ENCODE peak calls at places on chromosomes 5 and 9, in six cellular contexts. One of them, this sample, is unnamed. For H3K4me1, the result is how much of the 10 kb centered on the place peaks cover.

GRCh38 chr9:6305954-6306563 is 22.1 kb upstream of the TPD52L3 start:
- DNase-seq in ovary: no peak
- DNase-seq in mesenchymal stem cell: peak
- DNase-seq in PC-3: peak
- DNase-seq in RWPE2: no peak
- DNase-seq in ascending aorta: no peak
- DNase-seq in this sample: no peak

GRCh38 chr5:134534726-134535110 is 9.2 kb downstream of the JADE2 start:
- DNase-seq in PC-3: no peak
- DNase-seq in ovary: no peak
- DNase-seq in RWPE2: no peak
- DNase-seq in mesenchymal stem cell: no peak
- DNase-seq in ascending aorta: no peak
- DNase-seq in this sample: no peak

GRCh38 chr9:134631881-134632280 is 9.7 kb upstream of the COL5A1 start:
- DNase-seq in mesenchymal stem cell: no peak
- DNase-seq in RWPE2: no peak
- DNase-seq in ovary: peak
- DNase-seq in ascending aorta: peak
- DNase-seq in PC-3: no peak
- DNase-seq in this sample: no peak

GRCh38 chr5:142864293-142865260 is 94.4 kb downstream of the ARHGAP26 start:
- DNase-seq in PC-3: no peak
- DNase-seq in mesenchymal stem cell: no peak
- DNase-seq in RWPE2: no peak
- DNase-seq in ovary: no peak
- DNase-seq in ascending aorta: no peak
- DNase-seq in this sample: no peak

GRCh38 chr5:3428355-3428754 is 167.3 kb upstream of the IRX1 start:
- DNase-seq in mesenchymal stem cell: no peak
- DNase-seq in RWPE2: no peak
- DNase-seq in ascending aorta: no peak
- DNase-seq in PC-3: no peak
- DNase-seq in ovary: no peak
- DNase-seq in this sample: no peak

GRCh38 chr9:88922091-88922490 is 69.2 kb upstream of the S1PR3 start:
- DNase-seq in ovary: no peak
- DNase-seq in RWPE2: no peak
- DNase-seq in ascending aorta: no peak
- DNase-seq in mesenchymal stem cell: no peak
- DNase-seq in PC-3: no peak
- DNase-seq in this sample: no peak

GRCh38 chr5:160555836-160556660 is 134.4 kb downstream of the PTTG1 start:
- DNase-seq in PC-3: no peak
- DNase-seq in ascending aorta: no peak
- DNase-seq in RWPE2: no peak
- DNase-seq in ovary: no peak
- DNase-seq in mesenchymal stem cell: no peak
- DNase-seq in this sample: no peak

GRCh38 chr5:1734908-1735289 is 64.7 kb downstream of the MRPL36 start:
- DNase-seq in mesenchymal stem cell: no peak
- DNase-seq in RWPE2: no peak
- DNase-seq in ascending aorta: no peak
- DNase-seq in ovary: no peak
- DNase-seq in PC-3: no peak
- DNase-seq in this sample: no peak

GRCh38 chr5:53032188-53032587 is 43.0 kb downstream of the ITGA2 start:
- DNase-seq in ascending aorta: no peak
- DNase-seq in mesenchymal stem cell: no peak
- DNase-seq in ovary: no peak
- DNase-seq in PC-3: no peak
- DNase-seq in RWPE2: no peak
- DNase-seq in this sample: no peak

GRCh38 chr5:53035868-53036381 is 46.8 kb downstream of the ITGA2 start:
- DNase-seq in ascending aorta: no peak
- DNase-seq in ovary: no peak
- DNase-seq in PC-3: peak
- DNase-seq in RWPE2: no peak
- DNase-seq in mesenchymal stem cell: peak
- DNase-seq in this sample: no peak

GRCh38 chr5:53037141-53037859 is 48.1 kb downstream of the ITGA2 start:
- DNase-seq in mesenchymal stem cell: peak
- DNase-seq in ascending aorta: no peak
- DNase-seq in RWPE2: no peak
- DNase-seq in ovary: no peak
- DNase-seq in PC-3: peak
- DNase-seq in this sample: no peak

GRCh38 chr5:53031695-53032096 is 42.5 kb downstream of the ITGA2 start:
- DNase-seq in PC-3: peak
- DNase-seq in ascending aorta: no peak
- DNase-seq in RWPE2: no peak
- DNase-seq in ovary: no peak
- DNase-seq in mesenchymal stem cell: peak
- DNase-seq in this sample: no peak

DNA sequence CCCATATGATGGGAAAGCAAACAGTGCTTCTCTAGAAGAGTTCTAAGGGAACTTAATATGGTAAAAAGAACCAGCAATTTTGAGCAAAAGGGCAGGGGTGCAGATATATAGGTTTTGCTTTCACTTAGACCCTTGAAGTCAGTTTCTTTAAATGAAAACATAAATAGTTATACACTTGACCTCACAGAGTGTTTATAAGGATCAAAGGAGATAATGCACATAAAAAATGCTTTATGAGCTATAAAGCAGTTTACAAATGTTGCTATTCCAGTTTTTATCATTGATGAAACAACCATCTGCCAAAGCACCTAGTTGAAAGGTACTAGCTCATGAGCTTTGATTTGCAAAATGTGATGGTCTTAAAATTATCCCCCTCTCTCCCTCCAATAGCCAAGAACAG is 45.7 kb downstream of the ITGA2 start:
- DNase-seq in mesenchymal stem cell: no peak
- DNase-seq in ascending aorta: no peak
- DNase-seq in RWPE2: no peak
- DNase-seq in ovary: no peak
- DNase-seq in PC-3: no peak
- DNase-seq in this sample: no peak
- H3K4me1 ChIP-seq in mesenchymal stem cell: under half
- H3K4me1 ChIP-seq in ascending aorta: under half
- H3K4me1 ChIP-seq in RWPE2: half or more
- H3K4me1 ChIP-seq in ovary: under half
- H3K4me1 ChIP-seq in PC-3: half or more
- H3K4me1 ChIP-seq in this sample: under half

DNA sequence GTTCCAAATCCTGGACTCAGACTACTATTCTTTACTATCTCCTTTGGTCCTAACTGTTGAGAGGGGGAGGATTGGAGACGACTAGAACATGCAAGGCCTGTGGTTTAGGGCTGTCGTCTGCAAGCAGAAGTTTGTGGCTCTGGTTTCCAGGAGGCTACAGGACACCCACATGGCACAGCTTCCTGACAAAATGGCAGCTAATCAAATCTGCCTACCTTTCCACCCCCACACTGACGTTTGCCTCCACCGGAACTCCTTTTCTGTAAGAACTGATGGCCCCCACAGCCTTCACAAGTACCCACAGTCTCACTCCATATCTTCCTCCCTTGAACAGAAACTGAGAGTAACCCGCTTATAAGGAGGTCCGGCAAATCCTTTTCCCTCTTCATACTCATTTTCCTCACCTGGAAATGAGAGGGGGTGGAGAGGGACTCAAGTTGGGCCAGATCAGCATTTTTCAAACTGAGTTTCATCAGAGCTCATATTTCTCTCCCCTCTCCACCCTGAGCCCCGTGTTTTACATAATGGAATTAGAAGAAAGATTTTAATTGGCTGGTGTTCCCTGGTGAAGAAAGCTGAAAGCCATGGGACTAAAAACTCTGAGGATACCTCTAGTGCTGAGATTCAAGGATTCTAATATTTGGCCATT is 5.2 kb downstream of the SLC31A2 start:
- DNase-seq in mesenchymal stem cell: no peak
- DNase-seq in ovary: no peak
- DNase-seq in RWPE2: no peak
- DNase-seq in PC-3: no peak
- DNase-seq in ascending aorta: no peak
- DNase-seq in this sample: no peak
- H3K27ac ChIP-seq in mesenchymal stem cell: no peak
- H3K27ac ChIP-seq in ovary: no peak
- H3K27ac ChIP-seq in RWPE2: no peak
- H3K27ac ChIP-seq in PC-3: no peak
- H3K27ac ChIP-seq in ascending aorta: no peak
- H3K27ac ChIP-seq in this sample: peak

GRCh38 chr9:122140368-122141193 is 19.0 kb downstream of the NDUFA8 start:
- DNase-seq in RWPE2: no peak
- DNase-seq in ovary: no peak
- DNase-seq in mesenchymal stem cell: no peak
- DNase-seq in PC-3: peak
- DNase-seq in ascending aorta: no peak
- DNase-seq in this sample: no peak

GRCh38 chr9:122143296-122143695 is 16.3 kb downstream of the NDUFA8 start:
- DNase-seq in ovary: no peak
- DNase-seq in PC-3: no peak
- DNase-seq in RWPE2: no peak
- DNase-seq in ascending aorta: no peak
- DNase-seq in mesenchymal stem cell: no peak
- DNase-seq in this sample: no peak

GRCh38 chr9:122144006-122144405 is 15.6 kb downstream of the NDUFA8 start:
- DNase-seq in PC-3: no peak
- DNase-seq in ovary: no peak
- DNase-seq in ascending aorta: no peak
- DNase-seq in mesenchymal stem cell: no peak
- DNase-seq in RWPE2: no peak
- DNase-seq in this sample: no peak

GRCh38 chr9:122138560-122139268 is 20.9 kb downstream of the NDUFA8 start:
- DNase-seq in mesenchymal stem cell: no peak
- DNase-seq in ovary: no peak
- DNase-seq in RWPE2: no peak
- DNase-seq in ascending aorta: no peak
- DNase-seq in PC-3: peak
- DNase-seq in this sample: no peak

GRCh38 chr9:122141671-122142070 is 17.9 kb downstream of the NDUFA8 start:
- DNase-seq in ascending aorta: no peak
- DNase-seq in mesenchymal stem cell: no peak
- DNase-seq in RWPE2: no peak
- DNase-seq in ovary: no peak
- DNase-seq in PC-3: no peak
- DNase-seq in this sample: no peak
- H3K4me1 ChIP-seq in ascending aorta: under half
- H3K4me1 ChIP-seq in mesenchymal stem cell: under half
- H3K4me1 ChIP-seq in RWPE2: under half
- H3K4me1 ChIP-seq in ovary: under half
- H3K4me1 ChIP-seq in PC-3: under half
- H3K4me1 ChIP-seq in this sample: under half

DNA sequence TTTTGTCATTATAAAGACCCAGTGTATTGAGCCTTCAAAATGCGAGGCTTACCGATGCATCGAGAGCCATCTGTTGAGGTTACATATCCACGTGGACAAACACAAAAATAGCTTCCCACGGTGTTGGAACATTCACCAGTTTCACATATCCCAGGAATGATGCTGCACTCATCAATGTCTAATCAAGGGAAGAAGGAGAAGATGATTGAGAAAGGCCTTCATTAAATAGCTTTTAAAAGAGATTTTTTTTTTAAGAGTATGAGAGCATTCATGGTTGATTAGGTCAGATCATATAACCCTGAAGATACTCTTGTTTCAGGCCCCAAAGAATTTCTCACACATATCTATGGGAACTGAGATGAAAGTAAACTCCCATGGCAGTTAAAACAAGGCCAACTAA is 129.4 kb downstream of the FBN2 start:
- DNase-seq in ascending aorta: no peak
- DNase-seq in PC-3: no peak
- DNase-seq in RWPE2: no peak
- DNase-seq in mesenchymal stem cell: peak
- DNase-seq in ovary: no peak
- DNase-seq in this sample: no peak
- H3K27ac ChIP-seq in ascending aorta: no peak
- H3K27ac ChIP-seq in PC-3: no peak
- H3K27ac ChIP-seq in RWPE2: peak
- H3K27ac ChIP-seq in mesenchymal stem cell: no peak
- H3K27ac ChIP-seq in ovary: no peak
- H3K27ac ChIP-seq in this sample: no peak

GRCh38 chr5:32168460-32169033 is 5.6 kb downstream of the GOLPH3 start:
- DNase-seq in ovary: no peak
- DNase-seq in mesenchymal stem cell: no peak
- DNase-seq in RWPE2: no peak
- DNase-seq in ascending aorta: no peak
- DNase-seq in PC-3: no peak
- DNase-seq in this sample: no peak
- H3K4me1 ChIP-seq in ovary: under half
- H3K4me1 ChIP-seq in mesenchymal stem cell: under half
- H3K4me1 ChIP-seq in RWPE2: under half
- H3K4me1 ChIP-seq in ascending aorta: under half
- H3K4me1 ChIP-seq in PC-3: under half
- H3K4me1 ChIP-seq in this sample: under half

GRCh38 chr9:37031081-37031480 is 3.0 kb downstream of the PAX5 start:
- DNase-seq in ascending aorta: no peak
- DNase-seq in PC-3: no peak
- DNase-seq in RWPE2: no peak
- DNase-seq in ovary: no peak
- DNase-seq in mesenchymal stem cell: no peak
- DNase-seq in this sample: no peak
- H3K27ac ChIP-seq in ascending aorta: no peak
- H3K27ac ChIP-seq in PC-3: no peak
- H3K27ac ChIP-seq in RWPE2: no peak
- H3K27ac ChIP-seq in ovary: no peak
- H3K27ac ChIP-seq in mesenchymal stem cell: no peak
- H3K27ac ChIP-seq in this sample: no peak

DNA sequence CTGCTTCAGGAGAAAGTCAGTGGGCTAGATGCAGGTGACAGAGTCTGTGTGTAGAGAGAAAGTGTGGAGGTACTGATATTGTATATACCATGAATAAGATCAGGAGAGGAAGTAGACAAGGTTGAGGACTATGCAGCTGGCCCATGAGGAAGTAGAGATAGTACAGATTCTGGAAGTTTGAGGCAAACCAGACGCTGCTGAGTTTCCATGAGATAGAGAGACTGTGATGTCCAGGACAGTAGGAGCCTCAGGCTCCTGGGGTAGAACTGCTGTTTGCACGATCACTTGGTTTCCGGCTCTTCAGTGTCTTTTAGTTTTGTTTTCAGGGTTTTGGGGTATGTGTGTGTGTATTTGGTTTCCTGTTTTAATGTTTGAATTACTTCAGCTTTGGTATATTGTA is 13.6 kb downstream of the OTULINL start:
- DNase-seq in RWPE2: no peak
- DNase-seq in ovary: no peak
- DNase-seq in mesenchymal stem cell: peak
- DNase-seq in ascending aorta: no peak
- DNase-seq in PC-3: no peak
- DNase-seq in this sample: no peak
- H3K4me1 ChIP-seq in RWPE2: under half
- H3K4me1 ChIP-seq in ovary: under half
- H3K4me1 ChIP-seq in mesenchymal stem cell: under half
- H3K4me1 ChIP-seq in ascending aorta: under half
- H3K4me1 ChIP-seq in PC-3: under half
- H3K4me1 ChIP-seq in this sample: under half